ENCODE peak calls at places on chromosomes 6 and 20, in five cellular contexts. N is esophagus squamous epithelium, Y is adrenal gland, X is breast epithelium, H is HL-60. F is an unnamed sample.

GRCh38 chr6:68040312-68040778 is 594.7 kb upstream of the ADGRB3 start:
- DNase-seq in N (no peak), X (no peak), Y (no peak), H (no peak), F (no peak)

GRCh38 chr20:62768815-62769287 is 27.4 kb upstream of the MRGBP start:
- DNase-seq in H (no peak), Y (peak; percentile 84), N (no peak), X (no peak), F (no peak)

GRCh38 chr6:142784344-142784743 is 160.6 kb downstream of the HIVEP2 start:
- DNase-seq in N (no peak), Y (no peak), H (peak; percentile 55), X (no peak), F (no peak)

GRCh38 chr6:37171970-37172812 is 2.2 kb downstream of the PIM1 start:
- DNase-seq in X (peak; percentile 92), N (peak; percentile 71), Y (peak; percentile 95), H (peak; percentile 93), F (peak; percentile 79)

GRCh38 chr20:38798266-38798665 is 7.2 kb upstream of the PPP1R16B start:
- DNase-seq in X (no peak), N (no peak), Y (no peak), H (no peak), F (no peak)

GRCh38 chr6:36130672-36131516 is 581 bp downstream of the MAPK13 start:
- DNase-seq in H (no peak), N (no peak), Y (peak; percentile 72), X (no peak), F (no peak)

GRCh38 chr20:31740208-31740607 is 1.1 kb downstream of the TPX2 start:
- DNase-seq in N (no peak), H (no peak), Y (no peak), X (no peak), F (no peak)

GRCh38 chr20:31593221-31594001 is 11.7 kb upstream of the ID1 start:
- DNase-seq in N (no peak), H (no peak), Y (no peak), X (peak; percentile 54), F (peak; percentile 100)

GRCh38 chr20:48739395-48740268 is 88.2 kb downstream of the PREX1 start:
- DNase-seq in H (peak; percentile 35), N (no peak), X (no peak), Y (no peak), F (no peak)

GRCh38 chr20:35539756-35540212 is 2.1 kb upstream of the ERGIC3 start:
- DNase-seq in N (no peak), H (no peak), X (no peak), Y (no peak), F (no peak)

GRCh38 chr20:62349537-62350097 is 17.5 kb downstream of the LAMA5 start:
- DNase-seq in Y (no peak), X (no peak), N (no peak), H (no peak), F (no peak)

GRCh38 chr20:31543966-31544598 is 29.8 kb downstream of the HM13 start:
- DNase-seq in Y (peak; percentile 69), X (no peak), H (no peak), N (no peak), F (peak; percentile 85)

GRCh38 chr6:6674872-6675271 is 86.4 kb downstream of the LY86 start:
- DNase-seq in N (no peak), H (no peak), X (no peak), Y (no peak), F (no peak)

GRCh38 chr6:12160350-12160749 is 129.8 kb upstream of the EDN1 start:
- DNase-seq in Y (peak; percentile 34), N (no peak), X (no peak), H (peak; percentile 43), F (peak; percentile 66)

GRCh38 chr20:49483706-49484101 is 1.2 kb upstream of the KCNB1 start:
- DNase-seq in X (no peak), Y (no peak), H (no peak), N (no peak), F (no peak)

GRCh38 chr20:7981374-7981773 is 38.2 kb downstream of the TMX4 start:
- DNase-seq in Y (no peak), H (no peak), N (no peak), X (no peak), F (no peak)

GRCh38 chr6:75526502-75527127 is 33.0 kb upstream of the FILIP1 start:
- DNase-seq in H (peak; percentile 58), X (peak; percentile 43), Y (peak; percentile 78), N (no peak), F (peak; percentile 9)

GRCh38 chr6:163341671-163342070 is 72.8 kb upstream of the QKI start:
- DNase-seq in H (no peak), N (no peak), Y (no peak), X (no peak), F (no peak)

GRCh38 chr6:128557086-128557485 is 36.7 kb upstream of the PTPRK start:
- DNase-seq in N (no peak), Y (no peak), H (no peak), X (no peak), F (no peak)

GRCh38 chr6:49550413-49551125 is at the start of gene C6orf141:
- DNase-seq in H (no peak), Y (no peak), N (no peak), X (no peak), F (peak; percentile 68)
- H3K4me3 ChIP-seq in H (no peak within 1 kb of the TSS), Y (peak within 1 kb of the TSS; percentile 3), N (peak within 1 kb of the TSS; percentile 44), X (peak within 1 kb of the TSS; percentile 55), F (peak within 1 kb of the TSS; percentile 40)

GRCh38 chr6:13413466-13413862 is 73.9 kb downstream of the GFOD1 start:
- DNase-seq in H (no peak), N (no peak), Y (no peak), X (peak; percentile 31), F (peak; percentile 76)
- H3K4me3 ChIP-seq in H (no peak overlapping the region), N (no peak overlapping the region), Y (no peak overlapping the region), X (no peak overlapping the region), F (no peak overlapping the region)

GRCh38 chr6:28808383-28808782 is 115.4 kb downstream of the TRIM27 start:
- DNase-seq in X (no peak), H (no peak), N (no peak), Y (no peak), F (no peak)
- H3K4me3 ChIP-seq in X (no peak overlapping the region), H (no peak overlapping the region), N (no peak overlapping the region), Y (no peak overlapping the region), F (peak overlapping the region; percentile 56)

GRCh38 chr6:73299171-73300073 is 36.4 kb upstream of the KHDC1 start:
- DNase-seq in X (no peak), N (no peak), Y (no peak), H (no peak), F (no peak)
- H3K4me3 ChIP-seq in X (peak overlapping the region; percentile 44), N (no peak overlapping the region), Y (no peak overlapping the region), H (no peak overlapping the region), F (no peak overlapping the region)

DNA sequence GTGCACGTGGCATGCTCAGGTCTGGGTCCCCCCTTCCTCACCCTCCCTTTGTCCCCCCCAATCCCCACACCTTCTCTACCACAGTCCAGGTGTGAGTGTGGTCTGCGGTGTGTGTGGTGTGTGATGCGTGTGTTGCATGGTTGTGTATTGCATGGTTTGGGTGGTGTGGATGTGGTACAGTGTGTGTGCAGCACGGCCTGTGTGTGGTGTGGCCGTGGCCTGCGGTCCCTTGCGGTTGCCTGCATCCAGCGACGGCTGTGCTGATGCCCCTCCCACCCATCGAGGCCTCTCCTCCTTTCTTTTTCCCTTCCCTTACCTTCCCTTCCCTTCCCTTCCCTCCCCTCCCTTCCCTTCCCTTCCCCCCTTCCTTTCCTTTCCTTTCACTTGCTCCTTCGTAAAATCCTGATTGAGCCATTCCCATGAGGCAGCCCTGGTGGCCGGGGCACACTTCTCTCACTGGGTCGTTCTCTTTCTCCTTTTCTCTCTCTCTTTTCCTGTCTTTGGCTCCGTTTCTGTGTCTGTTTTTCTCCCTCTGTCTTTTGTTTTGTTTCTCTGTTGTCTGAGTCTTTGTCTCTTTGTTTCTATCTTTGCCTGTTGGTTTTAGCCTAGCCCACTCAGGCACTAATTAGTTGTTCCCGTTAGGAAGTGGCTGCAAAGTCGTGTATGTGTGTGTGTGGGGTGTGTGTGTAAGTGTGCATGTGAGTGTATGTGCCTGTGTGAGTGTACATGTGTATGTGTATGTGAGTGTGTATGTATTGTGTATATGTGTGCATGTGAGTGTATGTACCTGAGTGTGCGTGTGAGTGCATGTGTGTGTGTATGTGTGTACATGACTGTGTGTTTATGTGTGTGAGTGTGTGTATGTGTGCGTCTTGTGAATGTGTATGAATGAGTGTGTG is 65.7 kb downstream of the SRC start:
- DNase-seq in Y (no peak), X (no peak), N (no peak), H (peak; percentile 19), F (no peak)
- H3K4me3 ChIP-seq in Y (no peak overlapping the region), X (peak overlapping the region; percentile 32), N (no peak overlapping the region), H (peak overlapping the region; percentile 30), F (no peak overlapping the region)

DNA sequence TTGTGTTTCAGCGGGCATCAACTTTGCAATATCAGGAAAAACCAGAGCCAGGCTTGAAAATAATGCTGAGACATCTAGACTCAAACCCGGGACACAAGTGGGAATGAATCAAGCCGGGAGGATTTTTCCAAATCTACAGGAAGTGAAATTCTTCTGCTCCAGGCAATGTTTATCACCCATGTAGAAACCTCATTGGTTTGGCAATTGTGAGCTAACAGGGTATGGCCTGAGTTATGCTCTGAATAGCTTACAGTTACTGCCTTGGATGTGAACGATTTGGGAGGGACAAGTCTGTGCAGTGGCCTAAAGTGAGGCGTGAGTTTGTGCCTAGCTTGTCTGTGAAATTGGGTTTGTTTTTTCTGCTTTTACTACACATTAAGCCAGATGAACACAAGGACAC is 87.4 kb downstream of the PCSK2 start:
- DNase-seq in X (no peak), Y (no peak), N (no peak), H (no peak), F (no peak)
- H3K4me3 ChIP-seq in X (no peak overlapping the region), Y (no peak overlapping the region), N (no peak overlapping the region), H (no peak overlapping the region), F (no peak overlapping the region)

GRCh38 chr6:155084431-155085123 is 89.5 kb downstream of the TIAM2 start:
- DNase-seq in N (no peak), Y (no peak), H (no peak), X (no peak), F (no peak)
- H3K4me3 ChIP-seq in N (no peak overlapping the region), Y (no peak overlapping the region), H (no peak overlapping the region), X (no peak overlapping the region), F (no peak overlapping the region)

DNA sequence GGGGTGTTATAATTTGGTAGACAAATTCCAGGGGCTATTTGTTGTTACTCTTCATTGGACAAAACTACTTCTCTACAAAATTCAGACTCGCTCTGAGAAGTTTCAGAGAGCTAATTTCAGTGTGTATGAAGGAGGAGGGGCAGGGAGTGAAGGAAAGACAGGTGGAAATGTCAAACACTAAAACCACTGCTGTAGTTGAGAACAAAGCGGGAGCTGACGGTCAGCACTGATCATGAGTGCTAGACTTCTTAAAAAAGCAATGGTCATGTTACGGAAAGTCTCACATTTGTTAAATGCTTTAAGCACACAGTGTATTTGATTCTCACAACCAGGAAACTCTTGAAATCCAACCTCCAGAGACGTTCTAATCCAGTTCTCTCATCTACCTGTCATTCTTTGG is 100.8 kb upstream of the CARMIL1 start:
- DNase-seq in Y (no peak), X (no peak), N (no peak), H (no peak), F (no peak)
- H3K4me3 ChIP-seq in Y (no peak overlapping the region), X (no peak overlapping the region), N (no peak overlapping the region), H (no peak overlapping the region), F (no peak overlapping the region)

GRCh38 chr6:133241088-133241900 is at the start of gene EYA4:
- DNase-seq in H (no peak), N (no peak), Y (no peak), X (no peak), F (peak; percentile 78)
- H3K4me3 ChIP-seq in H (no peak within 1 kb of the TSS), N (peak within 1 kb of the TSS; percentile 25), Y (peak within 1 kb of the TSS; percentile 2), X (peak within 1 kb of the TSS; percentile 45), F (peak within 1 kb of the TSS; percentile 65)

F was measured in MG63.